ENCODE peak calls at places on chromosomes 1 and 21, in six cellular contexts. Y is lower lobe of right lung; T is right cardiac atrium; N is CD4-positive, CD25-positive, alpha-beta regulatory T cell; E is substantia nigra; I is foreskin keratinocyte. C is an unnamed sample.

GRCh38 chr1:233151850-233152249 is 143.7 kb downstream of the PCNX2 start:
- DNase-seq in Y (no peak), T (peak), N (no peak), E (no peak), I (no peak), C (no peak)

GRCh38 chr1:208040714-208041393 is 129.9 kb upstream of the CD34 start:
- DNase-seq in Y (no peak), T (no peak), N (no peak), E (no peak), I (no peak), C (no peak)

GRCh38 chr1:184163674-184164470 is 112.3 kb downstream of the TSEN15 start:
- DNase-seq in Y (no peak), T (no peak), N (no peak), E (no peak), I (peak), C (no peak)

GRCh38 chr1:112337028-112337531 is 58.9 kb upstream of the CTTNBP2NL start:
- DNase-seq in Y (peak), T (peak), N (no peak), E (no peak), I (peak), C (no peak)

GRCh38 chr1:234932506-234932905 is 196.1 kb downstream of the TOMM20 start:
- DNase-seq in Y (no peak), T (no peak), N (no peak), E (no peak), I (no peak), C (no peak)

GRCh38 chr1:231663211-231663792 is 36.7 kb downstream of the DISC1 start:
- DNase-seq in Y (no peak), T (no peak), N (no peak), E (no peak), I (no peak), C (no peak)

GRCh38 chr21:38811257-38811656 is 5.5 kb downstream of the ETS2 start:
- DNase-seq in Y (no peak), T (no peak), N (no peak), E (no peak), I (peak), C (no peak)

GRCh38 chr21:29091032-29091431 is 17.6 kb upstream of the CCT8 start:
- DNase-seq in Y (no peak), T (no peak), N (no peak), E (no peak), I (peak), C (no peak)

GRCh38 chr1:33443705-33444180 is 12.8 kb upstream of the PHC2 start:
- DNase-seq in Y (no peak), T (no peak), N (no peak), E (no peak), I (no peak), C (no peak)

GRCh38 chr1:227937031-227937430 is 10.7 kb downstream of the WNT9A start:
- DNase-seq in Y (no peak), T (no peak), N (no peak), E (no peak), I (no peak), C (peak)

GRCh38 chr1:211925016-211925415 is 94.5 kb upstream of the LPGAT1 start:
- DNase-seq in Y (no peak), T (no peak), N (no peak), E (no peak), I (peak), C (no peak)

GRCh38 chr1:112285808-112286207 is 110.2 kb upstream of the CTTNBP2NL start:
- DNase-seq in Y (no peak), T (no peak), N (no peak), E (no peak), I (no peak), C (no peak)

GRCh38 chr1:235913311-235913710 is 46.6 kb upstream of the LYST start:
- DNase-seq in Y (no peak), T (no peak), N (no peak), E (no peak), I (peak), C (no peak)

GRCh38 chr21:42513151-42513984 is at the start of gene SLC37A1:
- DNase-seq in Y (peak), T (peak), N (peak), E (no peak), I (no peak), C (peak)

GRCh38 chr1:35001743-35002142 is 16.6 kb upstream of the TMEM35B start:
- DNase-seq in Y (no peak), T (no peak), N (no peak), E (no peak), I (no peak), C (no peak)

GRCh38 chr1:148372731-148373130 is 110.4 kb downstream of the PPIAL4G start:
- DNase-seq in Y (no peak), T (no peak), N (peak), E (no peak), I (no peak), C (no peak)

GRCh38 chr1:84668185-84668584 is 22.1 kb downstream of the SSX2IP start:
- DNase-seq in Y (no peak), T (no peak), N (no peak), E (no peak), I (no peak), C (no peak)

GRCh38 chr1:59673575-59674467 is 140.9 kb upstream of the HOOK1 start:
- DNase-seq in Y (peak), T (no peak), N (no peak), E (no peak), I (peak), C (peak)

GRCh38 chr1:4603317-4604110 is 50.9 kb upstream of the AJAP1 start:
- DNase-seq in Y (no peak), T (no peak), N (no peak), E (no peak), I (peak), C (no peak)
- H3K27ac ChIP-seq in Y (no peak), T (no peak), N (no peak), E (no peak), I (no peak), C (no peak)

DNA sequence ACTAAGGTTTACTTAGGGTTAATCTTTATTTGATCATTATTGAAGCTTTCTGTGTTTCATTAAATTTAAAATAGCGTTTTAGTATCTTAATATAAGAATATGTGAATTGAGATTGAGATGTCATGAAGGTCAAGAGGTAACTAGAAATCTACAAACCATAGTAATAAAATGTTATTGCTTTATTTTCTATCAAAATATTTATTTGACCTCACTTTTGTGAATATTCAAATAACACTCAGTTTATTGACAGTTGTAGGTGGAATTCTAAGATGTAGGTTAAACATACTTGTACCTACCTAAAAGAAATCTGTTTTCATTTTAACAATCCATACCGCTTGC is 5.7 kb downstream of the ADGRL2 start:
- DNase-seq in Y (no peak), T (no peak), N (no peak), E (no peak), I (no peak), C (no peak)
- H3K27ac ChIP-seq in Y (no peak), T (no peak), N (no peak), E (no peak), I (no peak), C (no peak)

DNA sequence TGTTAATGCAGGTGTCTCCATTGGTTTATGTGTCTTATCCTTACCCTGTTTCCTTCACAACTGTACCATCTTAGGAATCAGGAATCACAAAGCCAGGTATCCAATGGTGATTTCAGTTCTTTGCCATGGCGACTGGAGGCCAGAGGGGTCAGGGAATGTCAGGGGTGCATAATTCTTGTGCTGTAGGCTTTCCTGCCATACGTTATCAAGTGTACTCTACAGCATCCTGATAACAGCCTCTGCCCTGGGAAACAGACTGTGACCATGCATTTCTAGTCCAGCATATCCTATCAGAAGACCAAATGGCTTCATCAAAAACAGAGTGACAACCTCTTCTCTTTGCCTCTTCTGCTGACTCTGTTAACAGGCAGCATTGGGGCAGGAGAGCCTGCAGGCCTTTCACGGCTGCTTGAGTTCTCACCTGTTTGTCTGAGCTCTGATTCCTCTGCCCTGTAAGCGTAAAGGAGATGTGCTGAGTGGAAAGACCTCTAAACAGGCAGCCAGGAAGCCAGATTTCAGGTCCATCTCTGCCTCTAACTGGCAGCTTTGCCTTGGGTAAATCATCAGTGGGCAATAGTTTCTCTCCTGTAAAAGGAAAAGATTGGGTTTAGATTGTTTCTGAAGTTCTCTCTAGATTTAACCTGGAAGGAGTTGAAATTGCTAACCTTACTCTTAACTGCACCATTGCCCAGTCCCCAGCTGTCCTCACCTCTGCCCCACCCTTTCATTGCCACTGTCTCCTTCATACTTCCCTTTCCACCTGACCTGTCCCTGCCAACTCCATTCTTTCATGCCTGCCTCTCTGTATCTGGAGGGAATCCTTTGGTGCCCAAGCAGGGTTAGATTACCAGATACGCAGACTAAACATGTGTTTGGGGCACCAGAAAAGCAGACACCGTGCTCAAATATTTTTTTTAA is 80.2 kb downstream of the LRRC8D start:
- DNase-seq in Y (no peak), T (no peak), N (no peak), E (no peak), I (no peak), C (no peak)
- H3K27ac ChIP-seq in Y (no peak), T (no peak), N (no peak), E (no peak), I (no peak), C (no peak)

GRCh38 chr1:1397839-1398523 is 1.2 kb downstream of the CCNL2 start:
- DNase-seq in Y (no peak), T (peak), N (no peak), E (no peak), I (peak), C (no peak)
- H3K27ac ChIP-seq in Y (peak), T (no peak), N (peak), E (no peak), I (peak), C (peak)

C was measured in upper lobe of right lung.